ENCODE peak calls at places on chromosomes 1 and 21, in seven cellular contexts. One of them, this sample, is unnamed.

GRCh38 chr1:244322791-244323521 is 128.8 kb downstream of the ADSS2 start:
- DNase-seq in BE2C: no peak
- DNase-seq in endothelial cell: no peak
- DNase-seq in retinal pigment epithelial cell: peak
- DNase-seq in keratinocyte: peak
- DNase-seq in ovary: no peak
- DNase-seq in CD4-positive, alpha-beta T cell: no peak
- DNase-seq in this sample: no peak

GRCh38 chr1:230335861-230336549 is 90.1 kb downstream of the PGBD5 start:
- DNase-seq in BE2C: no peak
- DNase-seq in endothelial cell: no peak
- DNase-seq in retinal pigment epithelial cell: no peak
- DNase-seq in keratinocyte: no peak
- DNase-seq in ovary: no peak
- DNase-seq in CD4-positive, alpha-beta T cell: no peak
- DNase-seq in this sample: no peak

GRCh38 chr1:20725189-20726106 is 7.1 kb downstream of the SH2D5 start:
- DNase-seq in BE2C: no peak
- DNase-seq in endothelial cell: no peak
- DNase-seq in retinal pigment epithelial cell: no peak
- DNase-seq in keratinocyte: peak
- DNase-seq in ovary: peak
- DNase-seq in CD4-positive, alpha-beta T cell: no peak
- DNase-seq in this sample: no peak

GRCh38 chr1:170096806-170097340 is 22.4 kb upstream of the KIFAP3 start:
- DNase-seq in BE2C: no peak
- DNase-seq in endothelial cell: no peak
- DNase-seq in retinal pigment epithelial cell: peak
- DNase-seq in keratinocyte: no peak
- DNase-seq in ovary: no peak
- DNase-seq in CD4-positive, alpha-beta T cell: no peak
- DNase-seq in this sample: no peak

GRCh38 chr1:208178091-208178529 is 66.1 kb downstream of the PLXNA2 start:
- DNase-seq in BE2C: no peak
- DNase-seq in endothelial cell: no peak
- DNase-seq in retinal pigment epithelial cell: no peak
- DNase-seq in keratinocyte: no peak
- DNase-seq in ovary: no peak
- DNase-seq in CD4-positive, alpha-beta T cell: no peak
- DNase-seq in this sample: no peak

GRCh38 chr1:61261585-61261984 is 179.2 kb downstream of the NFIA start:
- DNase-seq in BE2C: no peak
- DNase-seq in endothelial cell: no peak
- DNase-seq in retinal pigment epithelial cell: no peak
- DNase-seq in keratinocyte: no peak
- DNase-seq in ovary: no peak
- DNase-seq in CD4-positive, alpha-beta T cell: no peak
- DNase-seq in this sample: no peak

GRCh38 chr1:54640361-54640760 is 1.2 kb upstream of the MROH7 start:
- DNase-seq in BE2C: no peak
- DNase-seq in endothelial cell: no peak
- DNase-seq in retinal pigment epithelial cell: no peak
- DNase-seq in keratinocyte: no peak
- DNase-seq in ovary: no peak
- DNase-seq in CD4-positive, alpha-beta T cell: no peak
- DNase-seq in this sample: no peak

GRCh38 chr1:211352985-211353515 is 26.4 kb downstream of the TRAF5 start:
- DNase-seq in BE2C: peak
- DNase-seq in endothelial cell: peak
- DNase-seq in retinal pigment epithelial cell: no peak
- DNase-seq in keratinocyte: no peak
- DNase-seq in ovary: no peak
- DNase-seq in CD4-positive, alpha-beta T cell: peak
- DNase-seq in this sample: no peak

GRCh38 chr1:201260648-201261311 is 22.5 kb upstream of the PKP1 start:
- DNase-seq in BE2C: no peak
- DNase-seq in endothelial cell: no peak
- DNase-seq in retinal pigment epithelial cell: no peak
- DNase-seq in keratinocyte: peak
- DNase-seq in ovary: no peak
- DNase-seq in CD4-positive, alpha-beta T cell: no peak
- DNase-seq in this sample: no peak

GRCh38 chr1:240492832-240493440 is 119.0 kb downstream of the GREM2 start:
- DNase-seq in BE2C: peak
- DNase-seq in endothelial cell: peak
- DNase-seq in retinal pigment epithelial cell: peak
- DNase-seq in keratinocyte: no peak
- DNase-seq in ovary: peak
- DNase-seq in CD4-positive, alpha-beta T cell: no peak
- DNase-seq in this sample: peak

GRCh38 chr1:22048351-22049192 is 3.9 kb upstream of the CDC42 start:
- DNase-seq in BE2C: no peak
- DNase-seq in endothelial cell: no peak
- DNase-seq in retinal pigment epithelial cell: no peak
- DNase-seq in keratinocyte: no peak
- DNase-seq in ovary: no peak
- DNase-seq in CD4-positive, alpha-beta T cell: no peak
- DNase-seq in this sample: no peak

GRCh38 chr1:57360846-57361407 is 62.9 kb downstream of the DAB1 start:
- DNase-seq in BE2C: no peak
- DNase-seq in endothelial cell: no peak
- DNase-seq in retinal pigment epithelial cell: no peak
- DNase-seq in keratinocyte: no peak
- DNase-seq in ovary: no peak
- DNase-seq in CD4-positive, alpha-beta T cell: no peak
- DNase-seq in this sample: no peak

GRCh38 chr1:89605692-89606091 is 27.2 kb upstream of the LRRC8C start:
- DNase-seq in BE2C: no peak
- DNase-seq in endothelial cell: no peak
- DNase-seq in retinal pigment epithelial cell: peak
- DNase-seq in keratinocyte: no peak
- DNase-seq in ovary: no peak
- DNase-seq in CD4-positive, alpha-beta T cell: no peak
- DNase-seq in this sample: no peak

GRCh38 chr1:23449306-23449705 is 24.8 kb upstream of the TCEA3 start:
- DNase-seq in BE2C: no peak
- DNase-seq in endothelial cell: no peak
- DNase-seq in retinal pigment epithelial cell: no peak
- DNase-seq in keratinocyte: peak
- DNase-seq in ovary: no peak
- DNase-seq in CD4-positive, alpha-beta T cell: no peak
- DNase-seq in this sample: no peak

GRCh38 chr21:32900814-32901213 is 124.9 kb upstream of the OLIG2 start:
- DNase-seq in BE2C: no peak
- DNase-seq in endothelial cell: no peak
- DNase-seq in retinal pigment epithelial cell: no peak
- DNase-seq in keratinocyte: no peak
- DNase-seq in ovary: no peak
- DNase-seq in CD4-positive, alpha-beta T cell: no peak
- DNase-seq in this sample: no peak

GRCh38 chr1:205240118-205240517 is 12.4 kb downstream of the TMCC2 start:
- DNase-seq in BE2C: no peak
- DNase-seq in endothelial cell: no peak
- DNase-seq in retinal pigment epithelial cell: no peak
- DNase-seq in keratinocyte: no peak
- DNase-seq in ovary: peak
- DNase-seq in CD4-positive, alpha-beta T cell: no peak
- DNase-seq in this sample: no peak

GRCh38 chr1:27656157-27656893 is 15.7 kb downstream of the IFI6 start:
- DNase-seq in BE2C: no peak
- DNase-seq in endothelial cell: no peak
- DNase-seq in retinal pigment epithelial cell: no peak
- DNase-seq in keratinocyte: no peak
- DNase-seq in ovary: no peak
- DNase-seq in CD4-positive, alpha-beta T cell: no peak
- DNase-seq in this sample: no peak

GRCh38 chr1:101781437-101781836 is 215.3 kb downstream of the OLFM3 start:
- DNase-seq in BE2C: peak
- DNase-seq in endothelial cell: no peak
- DNase-seq in retinal pigment epithelial cell: peak
- DNase-seq in keratinocyte: no peak
- DNase-seq in ovary: no peak
- DNase-seq in CD4-positive, alpha-beta T cell: no peak
- DNase-seq in this sample: no peak

GRCh38 chr1:119703666-119704450 is 7.9 kb upstream of the PHGDH start:
- DNase-seq in BE2C: no peak
- DNase-seq in endothelial cell: no peak
- DNase-seq in retinal pigment epithelial cell: no peak
- DNase-seq in keratinocyte: no peak
- DNase-seq in ovary: no peak
- DNase-seq in CD4-positive, alpha-beta T cell: no peak
- DNase-seq in this sample: no peak

GRCh38 chr21:32048353-32048752 is 175.5 kb downstream of the HUNK start:
- DNase-seq in BE2C: no peak
- DNase-seq in endothelial cell: no peak
- DNase-seq in retinal pigment epithelial cell: no peak
- DNase-seq in keratinocyte: no peak
- DNase-seq in ovary: no peak
- DNase-seq in CD4-positive, alpha-beta T cell: no peak
- DNase-seq in this sample: no peak

GRCh38 chr1:174217787-174218574 is 58.7 kb downstream of the RABGAP1L start:
- DNase-seq in BE2C: no peak
- DNase-seq in endothelial cell: no peak
- DNase-seq in retinal pigment epithelial cell: peak
- DNase-seq in keratinocyte: no peak
- DNase-seq in ovary: no peak
- DNase-seq in CD4-positive, alpha-beta T cell: no peak
- DNase-seq in this sample: no peak

GRCh38 chr1:192654607-192655389 is 18.9 kb downstream of the RGS13 start:
- DNase-seq in BE2C: peak
- DNase-seq in endothelial cell: no peak
- DNase-seq in retinal pigment epithelial cell: no peak
- DNase-seq in keratinocyte: no peak
- DNase-seq in ovary: no peak
- DNase-seq in CD4-positive, alpha-beta T cell: no peak
- DNase-seq in this sample: no peak

GRCh38 chr1:81364075-81364474 is 436.7 kb upstream of the ADGRL2 start:
- DNase-seq in BE2C: no peak
- DNase-seq in endothelial cell: no peak
- DNase-seq in retinal pigment epithelial cell: no peak
- DNase-seq in keratinocyte: no peak
- DNase-seq in ovary: no peak
- DNase-seq in CD4-positive, alpha-beta T cell: no peak
- DNase-seq in this sample: no peak

GRCh38 chr1:208542309-208542708 is 298.1 kb upstream of the PLXNA2 start:
- DNase-seq in BE2C: no peak
- DNase-seq in endothelial cell: no peak
- DNase-seq in retinal pigment epithelial cell: no peak
- DNase-seq in keratinocyte: no peak
- DNase-seq in ovary: no peak
- DNase-seq in CD4-positive, alpha-beta T cell: no peak
- DNase-seq in this sample: no peak

GRCh38 chr1:6490181-6491075 is 1.0 kb downstream of the PLEKHG5 start:
- DNase-seq in BE2C: peak
- DNase-seq in endothelial cell: peak
- DNase-seq in retinal pigment epithelial cell: peak
- DNase-seq in keratinocyte: no peak
- DNase-seq in ovary: peak
- DNase-seq in CD4-positive, alpha-beta T cell: peak
- DNase-seq in this sample: peak
- TF ChIP-seq CTCF in BE2C: no peak
- TF ChIP-seq CTCF in endothelial cell: peak
- TF ChIP-seq CTCF in retinal pigment epithelial cell: no peak
- TF ChIP-seq CTCF in keratinocyte: no peak
- TF ChIP-seq CTCF in ovary: no peak
- TF ChIP-seq CTCF in CD4-positive, alpha-beta T cell: peak
- TF ChIP-seq CTCF in this sample: peak

GRCh38 chr1:226678701-226679100 is 60.4 kb downstream of the ITPKB start:
- DNase-seq in BE2C: no peak
- DNase-seq in endothelial cell: no peak
- DNase-seq in retinal pigment epithelial cell: no peak
- DNase-seq in keratinocyte: no peak
- DNase-seq in ovary: no peak
- DNase-seq in CD4-positive, alpha-beta T cell: no peak
- DNase-seq in this sample: no peak
- TF ChIP-seq CTCF in BE2C: no peak
- TF ChIP-seq CTCF in endothelial cell: no peak
- TF ChIP-seq CTCF in retinal pigment epithelial cell: no peak
- TF ChIP-seq CTCF in keratinocyte: no peak
- TF ChIP-seq CTCF in ovary: no peak
- TF ChIP-seq CTCF in CD4-positive, alpha-beta T cell: no peak
- TF ChIP-seq CTCF in this sample: no peak

DNA sequence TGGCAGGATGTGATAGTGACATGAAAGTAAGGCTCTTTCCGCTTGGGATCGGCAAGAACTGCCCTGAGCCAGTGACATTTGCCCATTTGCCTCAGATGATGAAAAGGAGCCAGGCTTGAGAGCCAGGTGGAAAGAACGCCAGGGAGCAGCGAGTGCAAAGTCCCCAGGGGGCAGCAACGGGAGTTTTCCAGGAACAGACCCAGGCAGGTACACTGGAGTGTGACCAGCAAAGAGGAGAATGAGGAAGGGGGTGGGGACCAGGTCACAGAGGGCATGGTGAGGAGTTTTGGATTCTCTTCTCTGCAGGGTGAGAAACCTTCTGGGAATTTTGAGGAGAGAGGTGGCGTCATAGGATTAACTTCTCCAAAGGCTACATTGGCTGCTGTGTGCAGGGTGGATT is 10.8 kb upstream of the ETS2 start:
- DNase-seq in BE2C: no peak
- DNase-seq in endothelial cell: no peak
- DNase-seq in retinal pigment epithelial cell: no peak
- DNase-seq in keratinocyte: no peak
- DNase-seq in ovary: no peak
- DNase-seq in CD4-positive, alpha-beta T cell: no peak
- DNase-seq in this sample: no peak
- TF ChIP-seq CTCF in BE2C: no peak
- TF ChIP-seq CTCF in endothelial cell: no peak
- TF ChIP-seq CTCF in retinal pigment epithelial cell: no peak
- TF ChIP-seq CTCF in keratinocyte: no peak
- TF ChIP-seq CTCF in ovary: no peak
- TF ChIP-seq CTCF in CD4-positive, alpha-beta T cell: no peak
- TF ChIP-seq CTCF in this sample: no peak

DNA sequence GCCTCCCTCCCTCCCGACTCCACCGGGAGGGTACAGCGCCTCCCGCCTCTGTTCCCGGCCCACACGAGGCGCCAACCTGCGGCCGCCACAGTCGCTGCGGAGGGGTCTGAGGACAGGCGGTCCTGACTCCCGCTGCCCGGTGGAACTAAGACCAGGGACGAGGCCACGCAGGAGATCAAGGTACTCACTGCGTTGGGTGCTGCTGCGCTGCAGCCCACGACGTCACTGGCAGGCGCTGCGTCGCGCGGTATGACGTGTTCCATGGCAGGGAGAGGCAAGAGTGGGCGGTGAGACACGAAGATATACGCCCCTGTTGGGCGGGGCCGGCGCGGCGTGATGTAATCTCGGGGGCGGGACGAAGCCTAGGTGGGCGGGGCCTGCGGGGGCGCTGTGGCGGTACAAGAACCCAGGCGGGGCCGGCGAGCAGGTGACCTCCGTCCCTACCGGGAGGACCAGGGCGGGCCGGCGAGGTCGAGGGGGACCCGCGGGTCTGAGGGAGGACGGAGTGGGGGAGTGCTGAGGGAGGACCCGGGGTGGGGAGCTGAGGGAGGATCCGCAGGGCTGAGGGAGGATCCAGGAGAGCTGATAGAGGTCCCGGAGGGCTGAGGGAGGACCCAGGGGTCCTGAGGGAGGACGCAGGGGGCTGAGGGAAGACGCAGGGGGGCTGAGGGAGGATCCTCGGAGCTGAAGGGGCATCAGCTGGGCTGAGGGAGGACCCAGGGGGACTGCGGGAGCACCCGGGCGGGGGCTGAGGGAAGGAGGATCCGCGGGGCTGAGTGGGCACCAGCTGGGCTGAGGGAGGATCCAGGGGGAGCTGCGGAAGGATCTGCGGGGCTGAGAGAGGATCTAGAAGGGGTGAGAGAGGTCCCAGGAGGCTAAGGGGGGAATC is at the start of gene MRPL55:
- DNase-seq in BE2C: peak
- DNase-seq in endothelial cell: peak
- DNase-seq in retinal pigment epithelial cell: peak
- DNase-seq in keratinocyte: peak
- DNase-seq in ovary: peak
- DNase-seq in CD4-positive, alpha-beta T cell: peak
- DNase-seq in this sample: peak
- TF ChIP-seq CTCF in BE2C: peak
- TF ChIP-seq CTCF in endothelial cell: no peak
- TF ChIP-seq CTCF in retinal pigment epithelial cell: no peak
- TF ChIP-seq CTCF in keratinocyte: peak
- TF ChIP-seq CTCF in ovary: no peak
- TF ChIP-seq CTCF in CD4-positive, alpha-beta T cell: no peak
- TF ChIP-seq CTCF in this sample: no peak